ENCODE peak calls at places on chromosomes 3 and 15, in six cellular contexts. A is A172, K is GM04504, C is M059J, R is left colon, T is endothelial cell. Y is an unnamed sample.

GRCh38 chr3:19147905-19148767 is at the start of gene KCNH8:
- DNase-seq in T (peak; percentile 25), C (no peak), R (peak; percentile 40), A (no peak), K (no peak), Y (peak; percentile 53)

GRCh38 chr15:60079210-60079609 is 75.1 kb downstream of the FOXB1 start:
- DNase-seq in C (no peak), R (no peak), K (no peak), A (no peak), T (peak; percentile 11), Y (no peak)

GRCh38 chr15:28876131-28876844 is 9.5 kb upstream of the APBA2 start:
- DNase-seq in A (no peak), K (no peak), R (no peak), C (no peak), T (no peak), Y (no peak)

GRCh38 chr3:53154731-53155320 is 6.2 kb upstream of the PRKCD start:
- DNase-seq in A (no peak), T (no peak), C (peak; percentile 85), K (no peak), R (no peak), Y (no peak)

GRCh38 chr3:154657265-154657664 is 227.3 kb upstream of the GPR149 start:
- DNase-seq in C (no peak), A (no peak), K (no peak), R (no peak), T (no peak), Y (no peak)

GRCh38 chr3:115836944-115837343 is 213.6 kb downstream of the GAP43 start:
- DNase-seq in R (no peak), C (peak; percentile 33), K (no peak), A (peak; percentile 27), T (no peak), Y (no peak)

GRCh38 chr3:24640330-24640877 is 145.8 kb upstream of the THRB start:
- DNase-seq in K (peak; percentile 22), R (no peak), A (peak; percentile 28), C (peak; percentile 24), T (no peak), Y (peak; percentile 43)

GRCh38 chr3:45959201-45959600 is 15.9 kb downstream of the CXCR6 start:
- DNase-seq in K (no peak), R (no peak), C (no peak), A (no peak), T (no peak), Y (no peak)

GRCh38 chr15:44130778-44131177 is 64.3 kb downstream of the FRMD5 start:
- DNase-seq in A (no peak), R (no peak), T (no peak), K (no peak), C (no peak), Y (no peak)

GRCh38 chr3:13194285-13195209 is 121.3 kb upstream of the IQSEC1 start:
- DNase-seq in R (no peak), A (no peak), C (peak; percentile 67), K (no peak), T (no peak), Y (peak; percentile 84)

GRCh38 chr15:78811124-78811824 is at the start of gene ADAMTS7:
- DNase-seq in K (peak; percentile 32), T (peak; percentile 88), R (peak; percentile 56), A (peak; percentile 39), C (peak; percentile 54), Y (peak; percentile 97)

GRCh38 chr3:72761410-72761809 is 86.8 kb downstream of the SHQ1 start:
- DNase-seq in A (no peak), R (no peak), T (no peak), C (no peak), K (no peak), Y (no peak)

GRCh38 chr15:32843211-32843907 is 125.6 kb downstream of the GREM1 start:
- DNase-seq in T (no peak), R (no peak), A (no peak), K (peak; percentile 85), C (peak; percentile 68), Y (no peak)